ENCODE peak calls at places on chromosomes 2 and 18, in eight cellular contexts. One of them, this sample, is unnamed.

GRCh38 chr2:119263656-119264055 is 40.0 kb downstream of the STEAP3 start:
- DNase-seq in ureter: no peak
- DNase-seq in NCI-H1105: no peak
- DNase-seq in transverse colon: no peak
- DNase-seq in stimulated activated CD8-positive, alpha-beta memory T cell treated with anti-CD3 and anti-CD28 coated beads, Interleukin-15, amount 100 ng/mL, for 24 hours: no peak
- DNase-seq in endothelial cell: no peak
- DNase-seq in GM12878: no peak
- DNase-seq in Peyer's patch: no peak
- DNase-seq in this sample: no peak

GRCh38 chr2:191713837-191714236 is 35.9 kb downstream of the NABP1 start:
- DNase-seq in ureter: no peak
- DNase-seq in NCI-H1105: no peak
- DNase-seq in transverse colon: no peak
- DNase-seq in stimulated activated CD8-positive, alpha-beta memory T cell treated with anti-CD3 and anti-CD28 coated beads, Interleukin-15, amount 100 ng/mL, for 24 hours: no peak
- DNase-seq in endothelial cell: no peak
- DNase-seq in GM12878: no peak
- DNase-seq in Peyer's patch: no peak
- DNase-seq in this sample: no peak

GRCh38 chr2:10931710-10932255 is 20.0 kb downstream of the KCNF1 start:
- DNase-seq in ureter: no peak
- DNase-seq in NCI-H1105: no peak
- DNase-seq in transverse colon: no peak
- DNase-seq in stimulated activated CD8-positive, alpha-beta memory T cell treated with anti-CD3 and anti-CD28 coated beads, Interleukin-15, amount 100 ng/mL, for 24 hours: no peak
- DNase-seq in endothelial cell: no peak
- DNase-seq in GM12878: no peak
- DNase-seq in Peyer's patch: no peak
- DNase-seq in this sample: no peak

GRCh38 chr2:30979822-30980245 is 158.4 kb downstream of the GALNT14 start:
- DNase-seq in ureter: no peak
- DNase-seq in NCI-H1105: no peak
- DNase-seq in transverse colon: no peak
- DNase-seq in stimulated activated CD8-positive, alpha-beta memory T cell treated with anti-CD3 and anti-CD28 coated beads, Interleukin-15, amount 100 ng/mL, for 24 hours: no peak
- DNase-seq in endothelial cell: no peak
- DNase-seq in GM12878: no peak
- DNase-seq in Peyer's patch: no peak
- DNase-seq in this sample: no peak

GRCh38 chr2:13821255-13821880 is 811.1 kb upstream of the LRATD1 start:
- DNase-seq in ureter: no peak
- DNase-seq in NCI-H1105: no peak
- DNase-seq in transverse colon: no peak
- DNase-seq in stimulated activated CD8-positive, alpha-beta memory T cell treated with anti-CD3 and anti-CD28 coated beads, Interleukin-15, amount 100 ng/mL, for 24 hours: no peak
- DNase-seq in endothelial cell: no peak
- DNase-seq in GM12878: no peak
- DNase-seq in Peyer's patch: no peak
- DNase-seq in this sample: no peak

GRCh38 chr2:26455037-26455800 is 22.7 kb downstream of the OTOF start:
- DNase-seq in ureter: no peak
- DNase-seq in NCI-H1105: no peak
- DNase-seq in transverse colon: no peak
- DNase-seq in stimulated activated CD8-positive, alpha-beta memory T cell treated with anti-CD3 and anti-CD28 coated beads, Interleukin-15, amount 100 ng/mL, for 24 hours: no peak
- DNase-seq in endothelial cell: no peak
- DNase-seq in GM12878: no peak
- DNase-seq in Peyer's patch: no peak
- DNase-seq in this sample: no peak

GRCh38 chr2:24594283-24594682 is 103.2 kb downstream of the NCOA1 start:
- DNase-seq in ureter: no peak
- DNase-seq in NCI-H1105: no peak
- DNase-seq in transverse colon: no peak
- DNase-seq in stimulated activated CD8-positive, alpha-beta memory T cell treated with anti-CD3 and anti-CD28 coated beads, Interleukin-15, amount 100 ng/mL, for 24 hours: no peak
- DNase-seq in endothelial cell: no peak
- DNase-seq in GM12878: no peak
- DNase-seq in Peyer's patch: no peak
- DNase-seq in this sample: no peak

GRCh38 chr2:237698338-237698694 is 70.9 kb downstream of the LRRFIP1 start:
- DNase-seq in ureter: no peak
- DNase-seq in NCI-H1105: no peak
- DNase-seq in transverse colon: no peak
- DNase-seq in stimulated activated CD8-positive, alpha-beta memory T cell treated with anti-CD3 and anti-CD28 coated beads, Interleukin-15, amount 100 ng/mL, for 24 hours: no peak
- DNase-seq in endothelial cell: no peak
- DNase-seq in GM12878: no peak
- DNase-seq in Peyer's patch: no peak
- DNase-seq in this sample: no peak

GRCh38 chr2:199988176-199988575 is 32.8 kb downstream of the MAIP1 start:
- DNase-seq in ureter: no peak
- DNase-seq in NCI-H1105: no peak
- DNase-seq in transverse colon: no peak
- DNase-seq in stimulated activated CD8-positive, alpha-beta memory T cell treated with anti-CD3 and anti-CD28 coated beads, Interleukin-15, amount 100 ng/mL, for 24 hours: no peak
- DNase-seq in endothelial cell: peak
- DNase-seq in GM12878: no peak
- DNase-seq in Peyer's patch: no peak
- DNase-seq in this sample: no peak

GRCh38 chr18:70372450-70373061 is 83.7 kb downstream of the SOCS6 start:
- DNase-seq in ureter: no peak
- DNase-seq in NCI-H1105: no peak
- DNase-seq in transverse colon: no peak
- DNase-seq in stimulated activated CD8-positive, alpha-beta memory T cell treated with anti-CD3 and anti-CD28 coated beads, Interleukin-15, amount 100 ng/mL, for 24 hours: no peak
- DNase-seq in endothelial cell: no peak
- DNase-seq in GM12878: no peak
- DNase-seq in Peyer's patch: no peak
- DNase-seq in this sample: no peak

GRCh38 chr2:227881866-227882517 is 10.6 kb downstream of the DAW1 start:
- DNase-seq in ureter: no peak
- DNase-seq in NCI-H1105: no peak
- DNase-seq in transverse colon: no peak
- DNase-seq in stimulated activated CD8-positive, alpha-beta memory T cell treated with anti-CD3 and anti-CD28 coated beads, Interleukin-15, amount 100 ng/mL, for 24 hours: no peak
- DNase-seq in endothelial cell: no peak
- DNase-seq in GM12878: no peak
- DNase-seq in Peyer's patch: no peak
- DNase-seq in this sample: no peak

GRCh38 chr2:231918501-231919330 is 7.5 kb downstream of the NPPC start:
- DNase-seq in ureter: no peak
- DNase-seq in NCI-H1105: no peak
- DNase-seq in transverse colon: no peak
- DNase-seq in stimulated activated CD8-positive, alpha-beta memory T cell treated with anti-CD3 and anti-CD28 coated beads, Interleukin-15, amount 100 ng/mL, for 24 hours: no peak
- DNase-seq in endothelial cell: no peak
- DNase-seq in GM12878: no peak
- DNase-seq in Peyer's patch: no peak
- DNase-seq in this sample: no peak

GRCh38 chr2:35410431-35411061 is 945.0 kb upstream of the CRIM1 start:
- DNase-seq in ureter: peak
- DNase-seq in NCI-H1105: peak
- DNase-seq in transverse colon: peak
- DNase-seq in stimulated activated CD8-positive, alpha-beta memory T cell treated with anti-CD3 and anti-CD28 coated beads, Interleukin-15, amount 100 ng/mL, for 24 hours: peak
- DNase-seq in endothelial cell: peak
- DNase-seq in GM12878: peak
- DNase-seq in Peyer's patch: no peak
- DNase-seq in this sample: peak